ENCODE peak calls at places on chromosomes 1 and 21, in six cellular contexts. G is iris pigment epithelial cell; Y is CD4-positive, alpha-beta T cell; K is stimulated activated CD8-positive, alpha-beta memory T cell treated with anti-CD3 and anti-CD28 coated beads, Interleukin-7, amount 100 ng/mL, for 1 hour; H is AG04449; I is AG10803. A is an unnamed sample.

GRCh38 chr1:23169727-23170335 is 1.2 kb upstream of the LUZP1 start:
- DNase-seq in G (peak), Y (no peak), K (no peak), H (peak), I (peak), A (peak)

GRCh38 chr1:186424539-186424938 is 36.4 kb downstream of the PDC start:
- DNase-seq in G (peak), Y (no peak), K (no peak), H (no peak), I (no peak), A (no peak)

GRCh38 chr1:212987702-212988322 is 27.9 kb downstream of the ANGEL2 start:
- DNase-seq in G (peak), Y (no peak), K (no peak), H (no peak), I (peak), A (no peak)

GRCh38 chr1:27009601-27010197 is 3.0 kb downstream of the TENT5B start:
- DNase-seq in G (no peak), Y (no peak), K (no peak), H (no peak), I (no peak), A (no peak)

GRCh38 chr1:40736085-40736531 is 44.6 kb downstream of the NFYC start:
- DNase-seq in G (peak), Y (no peak), K (no peak), H (no peak), I (peak), A (no peak)

GRCh38 chr1:210907406-210907805 is 226.5 kb downstream of the KCNH1 start:
- DNase-seq in G (no peak), Y (no peak), K (no peak), H (no peak), I (no peak), A (no peak)

GRCh38 chr1:59732219-59732955 is 82.4 kb upstream of the HOOK1 start:
- DNase-seq in G (no peak), Y (no peak), K (no peak), H (no peak), I (no peak), A (no peak)

GRCh38 chr1:208951908-208952307 is 631.6 kb upstream of the CAMK1G start:
- DNase-seq in G (no peak), Y (no peak), K (no peak), H (no peak), I (no peak), A (no peak)

GRCh38 chr21:46366966-46367365 is 43.0 kb downstream of the PCNT start:
- DNase-seq in G (no peak), Y (no peak), K (no peak), H (no peak), I (no peak), A (no peak)

GRCh38 chr1:232398823-232399222 is 231.1 kb downstream of the SIPA1L2 start:
- DNase-seq in G (no peak), Y (no peak), K (no peak), H (no peak), I (no peak), A (no peak)

GRCh38 chr1:24673336-24673735 is 30.2 kb downstream of the SRRM1 start:
- DNase-seq in G (peak), Y (no peak), K (no peak), H (no peak), I (peak), A (no peak)

GRCh38 chr1:181551249-181551648 is 67.9 kb downstream of the CACNA1E start:
- DNase-seq in G (no peak), Y (no peak), K (no peak), H (no peak), I (peak), A (no peak)

GRCh38 chr21:29154270-29154669 is 23.8 kb downstream of the MAP3K7CL start:
- DNase-seq in G (no peak), Y (no peak), K (no peak), H (no peak), I (no peak), A (no peak)

GRCh38 chr1:44409741-44410140 is 4.7 kb downstream of the RNF220 start:
- DNase-seq in G (no peak), Y (no peak), K (no peak), H (no peak), I (no peak), A (no peak)

GRCh38 chr1:31663622-31664452 is 19.2 kb upstream of the PEF1 start:
- DNase-seq in G (no peak), Y (peak), K (peak), H (no peak), I (peak), A (peak)

GRCh38 chr1:184610872-184611614 is 143.6 kb downstream of the EDEM3 start:
- DNase-seq in G (no peak), Y (no peak), K (no peak), H (no peak), I (no peak), A (no peak)

A was measured in CD8-positive, alpha-beta T cell.